ENCODE peak calls at places on chromosomes 4 and X, in seven cellular contexts. U, M, J, T, R, V and W are unnamed samples.

GRCh38 chr4:15493411-15493810 is 23.7 kb downstream of the CC2D2A start:
- DNase-seq in U (no peak), M (no peak), J (no peak), T (no peak), R (no peak), V (no peak), W (no peak)

GRCh38 chr4:186118582-186118981 is 14.1 kb downstream of the FAM149A start:
- DNase-seq in U (no peak), M (no peak), J (no peak), T (no peak), R (no peak), V (no peak), W (no peak)

GRCh38 chrX:37302569-37302968 is 46.6 kb upstream of the PRRG1 start:
- DNase-seq in U (peak), M (peak), J (no peak), T (no peak), R (no peak), V (no peak), W (no peak)

GRCh38 chr4:120699354-120699753 is 223.2 kb downstream of the PRDM5 start:
- DNase-seq in U (no peak), M (no peak), J (no peak), T (no peak), R (no peak), V (no peak), W (no peak)

GRCh38 chr4:2172627-2173231 is 69.2 kb downstream of the HAUS3 start:
- DNase-seq in U (no peak), M (no peak), J (no peak), T (no peak), R (peak), V (no peak), W (no peak)

GRCh38 chr4:27318740-27319139 is 458.1 kb downstream of the STIM2 start:
- DNase-seq in U (peak), M (peak), J (peak), T (peak), R (peak), V (no peak), W (peak)

GRCh38 chr4:98687876-98688275 is 29.5 kb upstream of the TSPAN5 start:
- DNase-seq in U (peak), M (no peak), J (no peak), T (no peak), R (no peak), V (no peak), W (no peak)

GRCh38 chr4:2220016-2220620 is 21.8 kb downstream of the HAUS3 start:
- DNase-seq in U (peak), M (peak), J (peak), T (peak), R (peak), V (peak), W (peak)

GRCh38 chrX:118726887-118727685 is at the start of gene IL13RA1:
- DNase-seq in U (peak), M (peak), J (peak), T (peak), R (peak), V (peak), W (peak)

GRCh38 chr4:163672751-163673150 is 178.3 kb downstream of the TMA16 start:
- DNase-seq in U (no peak), M (no peak), J (no peak), T (peak), R (no peak), V (no peak), W (no peak)

GRCh38 chr4:168461821-168462220 is 18.5 kb downstream of the DDX60L start:
- DNase-seq in U (no peak), M (no peak), J (no peak), T (no peak), R (no peak), V (no peak), W (no peak)

GRCh38 chr4:107009196-107009595 is 26.9 kb downstream of the DKK2 start:
- DNase-seq in U (no peak), M (no peak), J (no peak), T (no peak), R (no peak), V (no peak), W (no peak)

GRCh38 chrX:12579311-12579710 is 211.9 kb upstream of the PRPS2 start:
- DNase-seq in U (no peak), M (no peak), J (no peak), T (no peak), R (no peak), V (no peak), W (no peak)

GRCh38 chrX:119147486-119147885 is 19.9 kb upstream of the KIAA1210 start:
- DNase-seq in U (no peak), M (no peak), J (no peak), T (no peak), R (no peak), V (no peak), W (no peak)

GRCh38 chr4:184392748-184393334 is 81.5 kb downstream of the IRF2 start:
- DNase-seq in U (no peak), M (no peak), J (no peak), T (no peak), R (no peak), V (no peak), W (no peak)

GRCh38 chrX:149060921-149061320 is 444.2 kb downstream of the IDS start:
- DNase-seq in U (peak), M (no peak), J (no peak), T (no peak), R (no peak), V (no peak), W (no peak)

GRCh38 chrX:94831364-94831763 is 1157.4 kb downstream of the FAM133A start:
- DNase-seq in U (peak), M (no peak), J (no peak), T (peak), R (no peak), V (no peak), W (no peak)

GRCh38 chrX:66221856-66222255 is 57.8 kb downstream of the HEPH start:
- DNase-seq in U (no peak), M (no peak), J (no peak), T (no peak), R (no peak), V (no peak), W (no peak)

GRCh38 chrX:153519569-153520285 is 2.3 kb downstream of the ATP2B3 start:
- DNase-seq in U (peak), M (no peak), J (no peak), T (no peak), R (no peak), V (no peak), W (no peak)

GRCh38 chr4:8439168-8439567 is 1.4 kb downstream of the ACOX3 start:
- DNase-seq in U (peak), M (no peak), J (no peak), T (no peak), R (no peak), V (no peak), W (no peak)

GRCh38 chr4:51923343-51923742 is 80.4 kb downstream of the DCUN1D4 start:
- DNase-seq in U (no peak), M (no peak), J (no peak), T (no peak), R (no peak), V (no peak), W (no peak)
- TF ChIP-seq CTCF in U (no peak), M (no peak), J (no peak), T (no peak), R (no peak), V (no peak), W (no peak)

GRCh38 chr4:102760645-102761477 is at the start of gene MANBA:
- DNase-seq in U (peak), M (peak), J (peak), T (peak), R (peak), V (peak), W (peak)
- TF ChIP-seq CTCF in U (no peak), M (no peak), J (peak), T (no peak), R (no peak), V (no peak), W (no peak)

GRCh38 chr4:5963611-5964010 is 54.6 kb downstream of the C4orf50 start:
- DNase-seq in U (no peak), M (no peak), J (no peak), T (no peak), R (no peak), V (no peak), W (no peak)
- TF ChIP-seq CTCF in U (no peak), M (peak), J (no peak), T (no peak), R (no peak), V (no peak), W (no peak)

GRCh38 chr4:86033171-86033570 is 326.7 kb downstream of the MAPK10 start:
- DNase-seq in U (peak), M (no peak), J (no peak), T (no peak), R (no peak), V (peak), W (no peak)

GRCh38 chr4:86032476-86033022 is 327.3 kb downstream of the MAPK10 start:
- DNase-seq in U (peak), M (no peak), J (no peak), T (peak), R (no peak), V (peak), W (no peak)

GRCh38 chr4:86035688-86036087 is 324.2 kb downstream of the MAPK10 start:
- DNase-seq in U (no peak), M (no peak), J (no peak), T (no peak), R (no peak), V (no peak), W (no peak)

GRCh38 chr4:86034616-86035015 is 325.2 kb downstream of the MAPK10 start:
- DNase-seq in U (peak), M (no peak), J (no peak), T (no peak), R (no peak), V (no peak), W (no peak)

GRCh38 chr4:86031927-86032326 is 327.9 kb downstream of the MAPK10 start:
- DNase-seq in U (peak), M (no peak), J (no peak), T (no peak), R (no peak), V (no peak), W (no peak)
- TF ChIP-seq CTCF in U (no peak), M (no peak), J (no peak), T (no peak), R (no peak), V (no peak), W (no peak)

GRCh38 chrX:50200907-50201306 is at the start of gene AKAP4:
- DNase-seq in U (no peak), M (no peak), J (no peak), T (no peak), R (no peak), V (no peak), W (no peak)

GRCh38 chrX:50211510-50211909 is 6.9 kb downstream of the CCNB3 start:
- DNase-seq in U (peak), M (peak), J (no peak), T (no peak), R (peak), V (no peak), W (no peak)

GRCh38 chrX:50202539-50202938 is 1.7 kb upstream of the AKAP4 start:
- DNase-seq in U (peak), M (no peak), J (no peak), T (no peak), R (no peak), V (no peak), W (no peak)

GRCh38 chrX:50204364-50204899 is at the start of gene CCNB3:
- DNase-seq in U (peak), M (peak), J (peak), T (peak), R (peak), V (peak), W (peak)

GRCh38 chrX:50206753-50207152 is 2.2 kb downstream of the CCNB3 start:
- DNase-seq in U (no peak), M (no peak), J (no peak), T (no peak), R (no peak), V (no peak), W (no peak)
- TF ChIP-seq CTCF in U (no peak), M (peak), J (no peak), T (no peak), R (no peak), V (no peak), W (no peak)

GRCh38 chr4:17115546-17115945 is 217.1 kb upstream of the LDB2 start:
- DNase-seq in U (no peak), M (peak), J (no peak), T (no peak), R (no peak), V (no peak), W (no peak)

GRCh38 chr4:17111436-17111835 is 213.0 kb upstream of the LDB2 start:
- DNase-seq in U (no peak), M (no peak), J (no peak), T (no peak), R (no peak), V (no peak), W (no peak)

GRCh38 chr4:17117746-17118145 is 219.3 kb upstream of the LDB2 start:
- DNase-seq in U (no peak), M (no peak), J (no peak), T (no peak), R (no peak), V (no peak), W (no peak)

GRCh38 chr4:17109126-17109525 is 210.7 kb upstream of the LDB2 start:
- DNase-seq in U (no peak), M (no peak), J (no peak), T (no peak), R (no peak), V (no peak), W (no peak)

DNA sequence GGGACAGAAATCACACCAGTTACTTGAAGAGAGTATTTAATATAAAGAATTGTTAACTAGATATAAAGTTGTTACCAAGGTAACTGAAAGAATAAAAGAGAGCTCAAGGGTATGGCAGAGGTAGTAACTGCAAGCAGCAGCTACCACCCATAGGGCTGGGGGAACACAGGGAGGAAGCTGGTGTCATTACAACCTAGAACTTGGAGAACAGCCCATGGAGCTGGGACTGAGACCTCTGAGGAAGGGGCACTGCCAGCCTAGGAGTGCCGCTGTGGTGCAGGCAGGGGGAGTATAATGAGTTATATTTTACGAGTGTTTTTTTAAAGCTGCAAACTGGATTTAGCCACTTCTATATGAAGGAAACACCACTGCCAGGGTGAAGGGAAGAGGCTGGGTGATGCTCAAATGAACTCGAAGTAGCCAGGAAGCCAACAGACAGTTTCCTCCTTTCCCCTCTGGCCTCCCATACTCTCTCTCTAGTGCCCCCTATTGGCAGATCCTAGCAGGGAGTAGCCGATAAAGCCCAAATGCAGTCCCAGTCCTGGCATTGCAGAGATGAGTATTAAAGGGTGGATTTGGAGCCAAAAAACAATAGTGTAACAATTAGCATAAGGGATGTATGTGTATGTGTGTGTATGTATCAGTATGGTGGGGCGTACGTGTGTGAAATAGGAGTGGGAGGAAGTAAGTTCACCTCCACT is 213.7 kb upstream of the LDB2 start:
- DNase-seq in U (peak), M (peak), J (peak), T (peak), R (peak), V (no peak), W (peak)
- TF ChIP-seq CTCF in U (peak), M (peak), J (peak), T (peak), R (peak), V (peak), W (peak)

GRCh38 chrX:131831185-131831520 is 191.9 kb upstream of the STK26 start:
- DNase-seq in U (no peak), M (no peak), J (no peak), T (no peak), R (no peak), V (no peak), W (no peak)
- TF ChIP-seq CTCF in U (no peak), M (no peak), J (no peak), T (no peak), R (no peak), V (no peak), W (no peak)